ENCODE peak calls at places on chromosomes 7 and 10, in four cellular contexts. A, L, E and M are unnamed samples.
A peak's percentile ranks its signal among the peaks of the same experiment; 100 is the strongest.

GRCh38 chr10:35912615-35913170 is 270.6 kb upstream of the FZD8 start:
- DNase-seq in A (no peak), L (peak; percentile 79), E (no peak), M (peak; percentile 37)

GRCh38 chr10:119250641-119251314 is 43.4 kb downstream of the GRK5 start:
- DNase-seq in A (no peak), L (peak; percentile 74), E (peak; percentile 94), M (peak; percentile 32)

GRCh38 chr10:24279166-24279565 is 70.2 kb downstream of the KIAA1217 start:
- DNase-seq in A (no peak), L (no peak), E (no peak), M (no peak)

GRCh38 chr10:92432596-92432995 is 141.3 kb downstream of the IDE start:
- DNase-seq in A (no peak), L (no peak), E (no peak), M (no peak)

GRCh38 chr10:100653238-100653956 is 92.0 kb upstream of the PAX2 start:
- DNase-seq in A (no peak), L (no peak), E (no peak), M (no peak)

GRCh38 chr7:36600314-36600682 is 124.0 kb downstream of the AOAH start:
- DNase-seq in A (no peak), L (no peak), E (no peak), M (no peak)

GRCh38 chr10:114064151-114065045 is 20.7 kb downstream of the ADRB1 start:
- DNase-seq in A (no peak), L (no peak), E (no peak), M (no peak)

GRCh38 chr7:17095951-17096350 is 202.5 kb upstream of the AHR start:
- DNase-seq in A (no peak), L (no peak), E (no peak), M (no peak)

GRCh38 chr10:76116523-76116922 is 685.1 kb downstream of the LRMDA start:
- DNase-seq in A (no peak), L (no peak), E (no peak), M (no peak)

GRCh38 chr10:112811741-112812551 is 138.1 kb upstream of the TCF7L2 start:
- DNase-seq in A (peak; percentile 35), L (peak; percentile 86), E (peak; percentile 62), M (peak; percentile 94)

GRCh38 chr10:15485684-15486316 is 114.7 kb upstream of the FAM171A1 start:
- DNase-seq in A (peak; percentile 90), L (peak; percentile 53), E (no peak), M (no peak)

GRCh38 chr10:77667426-77668324 is 30.1 kb upstream of the KCNMA1 start:
- DNase-seq in A (no peak), L (no peak), E (no peak), M (no peak)

GRCh38 chr10:58936364-58936763 is 240.1 kb upstream of the PHYHIPL start:
- DNase-seq in A (no peak), L (no peak), E (no peak), M (no peak)

GRCh38 chr7:42661312-42661711 is 250.6 kb downstream of the C7orf25 start:
- DNase-seq in A (no peak), L (peak; percentile 76), E (peak; percentile 18), M (no peak)

GRCh38 chr10:5488272-5489161 is 10.9 kb downstream of the CALML5 start:
- DNase-seq in A (no peak), L (no peak), E (no peak), M (no peak)

GRCh38 chr10:122127943-122128342 is 139.0 kb downstream of the TACC2 start:
- DNase-seq in A (no peak), L (no peak), E (no peak), M (no peak)

GRCh38 chr7:104341545-104341944 is 13.1 kb downstream of the LHFPL3 start:
- DNase-seq in A (no peak), L (no peak), E (no peak), M (no peak)

GRCh38 chr7:112798199-112799159 is 8.3 kb upstream of the TMEM168 start:
- DNase-seq in A (no peak), L (no peak), E (no peak), M (no peak)

GRCh38 chr7:124152859-124153692 is 120.2 kb upstream of the TMEM229A start:
- DNase-seq in A (no peak), L (peak; percentile 44), E (no peak), M (no peak)

GRCh38 chr7:11846311-11846710 is 14.3 kb upstream of the THSD7A start:
- DNase-seq in A (no peak), L (no peak), E (no peak), M (no peak)

DNA sequence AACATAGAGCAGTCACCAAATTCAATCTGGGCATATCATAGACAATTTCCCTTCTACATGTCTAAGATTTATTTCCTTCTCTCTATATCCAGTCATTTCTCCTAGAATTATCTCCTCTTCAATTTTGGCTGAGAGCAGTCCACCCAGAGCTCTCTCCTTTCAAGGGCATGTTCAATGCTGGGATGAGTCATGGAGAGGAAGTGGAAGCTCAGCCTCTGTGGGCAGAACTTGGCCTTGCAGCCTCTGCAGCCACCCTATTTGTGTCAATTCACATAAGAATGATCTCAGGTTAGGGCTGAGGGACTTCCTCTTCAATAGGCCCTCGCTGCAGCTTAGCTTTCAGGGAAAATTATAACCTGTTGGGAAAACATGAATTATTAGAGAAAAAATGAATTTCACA is 560.8 kb downstream of the POM121L12 start:
- DNase-seq in A (no peak), L (no peak), E (no peak), M (no peak)
- TF ChIP-seq CTCF in A (no peak), L (no peak), E (no peak), M (no peak)

GRCh38 chr10:104142081-104142480 is 20.1 kb downstream of the SFR1 start:
- DNase-seq in A (no peak), L (no peak), E (no peak), M (no peak)

GRCh38 chr10:104143829-104144228 is 21.9 kb downstream of the SFR1 start:
- DNase-seq in A (no peak), L (no peak), E (no peak), M (no peak)

GRCh38 chr10:104138131-104138530 is 16.2 kb downstream of the SFR1 start:
- DNase-seq in A (no peak), L (no peak), E (no peak), M (no peak)

DNA sequence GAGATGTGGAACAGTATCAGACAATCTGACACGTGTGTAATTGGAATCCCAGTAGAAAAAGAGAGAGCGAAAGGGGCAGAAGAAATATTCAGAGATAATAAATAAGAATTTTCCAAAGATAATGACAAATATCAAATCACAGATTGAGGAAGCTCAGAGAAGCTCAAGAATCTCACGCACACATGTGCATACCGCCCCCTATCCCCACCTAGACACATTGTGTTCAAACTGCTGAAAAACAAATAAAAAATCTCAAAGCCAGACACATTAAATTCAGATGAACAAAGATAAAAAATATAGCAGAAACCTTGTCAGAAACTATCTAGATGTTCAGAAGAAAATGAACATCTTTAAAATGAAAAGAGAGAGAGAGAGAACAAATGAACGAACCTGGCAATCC is 17.2 kb downstream of the SFR1 start:
- DNase-seq in A (no peak), L (no peak), E (no peak), M (no peak)
- TF ChIP-seq CTCF in A (no peak), L (peak; percentile 9), E (peak; percentile 60), M (peak; percentile 39)

DNA sequence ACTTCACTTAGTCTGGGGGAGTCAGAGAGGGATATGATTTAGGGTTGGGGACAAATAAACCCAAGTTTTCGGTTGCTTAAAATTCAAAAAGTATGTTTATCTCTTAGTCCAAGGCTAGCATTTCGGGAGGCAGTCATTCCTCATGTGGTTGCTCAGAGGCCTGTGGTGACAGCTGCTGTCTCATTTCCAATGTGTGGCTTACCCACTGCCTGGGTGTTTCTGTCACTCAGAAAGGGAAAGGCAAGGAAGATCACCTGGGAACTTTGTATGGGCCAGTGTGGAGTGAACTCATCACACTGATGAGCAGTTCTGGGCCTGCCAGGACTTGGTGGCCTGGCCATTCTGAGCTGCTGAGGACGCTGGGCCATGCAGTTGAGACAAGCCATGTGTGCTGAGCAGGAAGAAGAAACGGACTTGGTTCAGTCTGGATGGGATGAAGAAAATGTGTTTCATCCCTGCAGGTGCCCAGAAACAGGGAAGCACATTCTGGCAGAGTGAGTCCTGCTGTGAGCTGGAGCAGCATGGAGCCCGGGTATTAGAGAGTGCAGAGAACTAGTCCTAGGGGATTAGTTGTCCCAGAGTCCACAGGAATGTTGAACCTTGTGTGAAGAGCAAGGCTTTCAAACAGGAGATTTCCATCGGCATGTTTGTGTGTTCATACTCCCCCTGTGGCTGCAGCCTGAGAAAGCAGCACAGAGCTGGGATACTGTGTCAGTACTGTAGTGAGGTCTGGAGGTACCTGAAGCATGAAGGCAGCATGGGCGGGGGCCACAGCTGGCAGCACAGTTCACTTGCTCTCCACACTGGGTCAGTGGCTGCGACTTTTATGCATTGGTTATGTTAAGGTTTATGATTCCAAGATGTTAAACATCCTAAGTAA is 211.1 kb upstream of the IGFBP3 start:
- DNase-seq in A (no peak), L (no peak), E (no peak), M (no peak)
- TF ChIP-seq CTCF in A (no peak), L (peak; percentile 40), E (peak; percentile 24), M (peak; percentile 20)

DNA sequence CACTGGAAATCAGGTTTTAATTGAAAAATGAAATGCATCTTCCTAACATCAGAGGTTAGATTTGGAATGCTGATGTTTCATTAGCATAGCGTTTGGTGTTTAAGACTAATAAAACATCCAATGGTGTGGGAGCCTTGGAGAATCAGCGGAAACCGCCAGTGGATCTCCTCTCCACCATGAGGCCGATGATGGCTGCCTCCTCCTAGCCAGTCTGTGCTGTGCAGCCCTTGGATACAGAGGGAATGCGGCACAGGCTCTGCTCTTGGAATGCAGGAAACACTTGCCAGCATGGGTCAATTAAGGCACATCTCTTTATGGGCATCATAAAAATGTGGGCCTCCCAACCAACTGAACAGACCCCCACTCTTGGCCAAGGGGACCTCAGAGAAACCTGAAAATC is 259.9 kb downstream of the GLRX3 start:
- DNase-seq in A (no peak), L (no peak), E (no peak), M (no peak)
- TF ChIP-seq CTCF in A (no peak), L (no peak), E (no peak), M (no peak)

DNA sequence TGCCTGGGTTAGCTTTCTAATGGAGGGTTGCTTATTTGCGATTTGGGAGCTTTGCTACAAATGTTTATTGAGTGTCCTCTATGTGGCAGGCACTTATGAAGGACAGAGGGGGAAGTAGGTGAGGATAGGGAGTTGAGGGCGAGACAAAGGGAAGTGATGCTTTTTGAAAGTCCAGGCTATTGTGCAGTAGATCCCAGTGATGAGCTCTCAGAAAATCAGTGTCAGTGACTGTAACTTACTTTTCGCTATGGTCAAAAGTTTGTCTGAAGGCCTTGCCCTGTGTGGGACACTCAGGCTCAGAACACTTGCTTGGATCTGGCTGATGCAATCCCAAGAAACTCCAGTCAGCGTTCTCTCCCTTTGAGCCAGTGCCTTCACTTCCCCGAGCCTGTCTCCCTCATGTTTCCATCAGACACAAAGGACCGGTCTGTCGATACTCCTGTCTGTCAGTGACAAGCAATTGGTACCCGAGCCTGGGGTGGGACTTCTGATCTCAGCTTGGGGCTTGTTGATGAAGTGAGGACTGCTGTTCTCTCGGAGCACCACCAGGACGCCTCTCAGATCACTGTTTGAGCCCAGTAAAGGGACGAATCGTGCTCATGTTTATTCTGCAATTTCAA is 63.1 kb upstream of the SORCS3 start:
- DNase-seq in A (no peak), L (no peak), E (no peak), M (no peak)
- TF ChIP-seq CTCF in A (no peak), L (no peak), E (no peak), M (no peak)

DNA sequence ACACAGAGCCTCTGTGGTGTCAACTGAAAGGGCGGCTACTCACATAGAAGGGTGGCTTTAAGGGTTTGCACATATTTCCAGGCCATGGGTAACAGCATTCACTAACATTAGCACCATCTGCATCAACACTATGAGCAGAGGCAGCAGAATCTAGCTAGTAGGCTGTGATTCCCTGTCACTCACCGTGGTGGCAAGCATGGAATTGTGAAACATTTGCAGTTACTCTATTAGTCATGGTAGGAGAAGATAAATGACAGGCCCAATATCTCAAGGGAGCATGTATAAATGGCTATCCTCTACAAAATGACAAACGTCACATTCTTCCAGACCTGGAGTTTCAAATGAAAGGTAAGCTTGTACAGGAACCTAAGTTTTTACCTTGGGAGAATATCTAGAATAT is 32.2 kb upstream of the CUBN start:
- DNase-seq in A (no peak), L (no peak), E (no peak), M (no peak)
- TF ChIP-seq CTCF in A (no peak), L (no peak), E (no peak), M (no peak)